ENCODE peak calls at places on chromosome 5, in nine cellular contexts. P is NT2/D1, D is fibroblast of lung, U is A549, L is SJSA1, C is ovary, J is lower lobe of right lung, E is Panc1, B is pancreas. Q is an unnamed sample.

GRCh38 chr5:98769256-98770157 is 4.0 kb upstream of the RGMB start:
- DNase-seq in D (peak; percentile 76), J (peak; percentile 55), P (no peak), U (peak; percentile 42), B (peak; percentile 48), C (peak; percentile 50), L (peak; percentile 89), E (no peak), Q (peak; percentile 13)

GRCh38 chr5:108380531-108381021 is 1.3 kb downstream of the FBXL17 start:
- DNase-seq in E (no peak), B (peak; percentile 40), C (peak; percentile 72), D (peak; percentile 32), U (peak; percentile 51), P (peak; percentile 33), L (no peak), J (peak; percentile 63), Q (peak; percentile 17)

GRCh38 chr5:89034588-89034987 is 151.6 kb upstream of the MEF2C start:
- DNase-seq in E (peak; percentile 53), D (peak; percentile 24), J (no peak), P (no peak), U (no peak), B (no peak), L (peak; percentile 74), C (no peak), Q (no peak)

GRCh38 chr5:152625696-152626095 is 220.6 kb upstream of the NMUR2 start:
- DNase-seq in U (no peak), P (no peak), B (no peak), C (no peak), E (no peak), D (no peak), L (no peak), J (no peak), Q (no peak)

GRCh38 chr5:132464155-132464939 is 26.2 kb downstream of the IRF1 start:
- DNase-seq in D (no peak), E (no peak), P (no peak), J (no peak), U (no peak), B (no peak), C (no peak), L (no peak), Q (no peak)

GRCh38 chr5:129001831-129002626 is 36.7 kb downstream of the SLC27A6 start:
- DNase-seq in E (no peak), B (no peak), U (no peak), L (no peak), D (no peak), C (no peak), P (no peak), J (no peak), Q (no peak)

GRCh38 chr5:169649486-169649885 is 12.4 kb downstream of the DOCK2 start:
- DNase-seq in U (no peak), L (no peak), E (no peak), J (no peak), B (no peak), D (no peak), P (no peak), C (no peak), Q (no peak)

GRCh38 chr5:53667621-53668020 is 107.2 kb downstream of the NDUFS4 start:
- DNase-seq in U (no peak), E (no peak), P (no peak), D (no peak), J (no peak), C (no peak), L (no peak), B (no peak), Q (no peak)

GRCh38 chr5:84239509-84239908 is 145.2 kb downstream of the EDIL3 start:
- DNase-seq in L (no peak), D (peak; percentile 68), C (no peak), B (no peak), U (no peak), E (no peak), J (no peak), P (no peak), Q (no peak)

DNA sequence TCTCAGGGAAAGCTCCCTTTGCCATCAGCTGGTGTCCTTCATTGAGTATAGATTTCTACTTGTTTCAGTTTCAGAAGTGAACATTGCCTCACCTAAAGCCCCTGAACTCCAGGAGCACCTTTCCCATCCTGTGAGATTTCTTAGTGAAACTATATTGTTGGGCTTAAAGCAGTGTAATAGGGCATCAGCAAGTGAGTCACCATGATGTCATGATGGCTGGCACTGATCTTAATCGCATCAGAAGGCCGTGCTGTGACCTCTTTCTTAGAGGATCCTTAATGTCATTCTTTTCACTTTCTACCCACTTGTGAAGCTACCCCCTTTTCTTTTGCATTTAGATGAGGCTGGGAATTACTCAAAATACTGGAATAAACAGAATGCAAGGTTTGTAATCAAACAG is 401.3 kb downstream of the MTRR start:
- DNase-seq in D (no peak), C (no peak), B (no peak), P (no peak), U (no peak), J (no peak), E (no peak), L (no peak), Q (no peak)
- H3K9me3 ChIP-seq in D (no peaks in the 10 kb centered on the region), C (no peaks in the 10 kb centered on the region), B (no peaks in the 10 kb centered on the region), P (no peaks in the 10 kb centered on the region), U (no peaks in the 10 kb centered on the region), J (no peaks in the 10 kb centered on the region), E (no peaks in the 10 kb centered on the region), L (peaks cover 10% of the 10 kb centered on the region), Q (no peaks in the 10 kb centered on the region)

GRCh38 chr5:34682926-34683623 is 26.9 kb downstream of the RAI14 start:
- DNase-seq in B (no peak), D (no peak), E (no peak), L (peak; percentile 54), C (no peak), U (peak; percentile 22), P (no peak), J (no peak), Q (no peak)
- H3K9me3 ChIP-seq in B (no peaks in the 10 kb centered on the region), D (no peaks in the 10 kb centered on the region), E (no peaks in the 10 kb centered on the region), L (no peaks in the 10 kb centered on the region), C (no peaks in the 10 kb centered on the region), U (no peaks in the 10 kb centered on the region), P (no peaks in the 10 kb centered on the region), J (no peaks in the 10 kb centered on the region), Q (no peaks in the 10 kb centered on the region)

GRCh38 chr5:158732345-158732744 is 367.4 kb downstream of the EBF1 start:
- DNase-seq in B (no peak), L (no peak), J (no peak), E (no peak), U (no peak), P (no peak), D (no peak), C (no peak), Q (no peak)
- H3K9me3 ChIP-seq in B (no peaks in the 10 kb centered on the region), L (no peaks in the 10 kb centered on the region), J (no peaks in the 10 kb centered on the region), E (no peaks in the 10 kb centered on the region), U (no peaks in the 10 kb centered on the region), P (no peaks in the 10 kb centered on the region), D (no peaks in the 10 kb centered on the region), C (no peaks in the 10 kb centered on the region), Q (no peaks in the 10 kb centered on the region)

DNA sequence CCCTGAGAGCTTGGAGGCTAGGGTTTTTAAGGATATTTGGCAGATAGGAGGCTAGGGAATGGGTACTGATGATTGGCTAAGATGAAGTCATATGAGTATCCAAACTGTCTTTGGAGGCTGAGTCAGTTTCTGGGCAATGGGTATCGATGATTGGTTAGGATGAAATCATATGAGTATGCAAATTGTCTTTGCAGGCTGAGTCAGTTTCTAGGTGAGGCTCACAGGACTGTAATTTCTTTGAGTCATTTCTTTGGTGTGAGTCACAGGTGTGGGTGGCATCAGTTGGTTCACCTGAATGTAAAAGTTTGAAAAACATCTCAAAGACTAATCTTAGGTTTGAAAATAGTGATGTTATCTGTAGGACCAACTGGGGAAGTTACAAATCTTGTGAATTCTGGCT is 1068.0 kb downstream of the NR2F1-AS1 start:
- DNase-seq in U (no peak), J (no peak), B (no peak), L (no peak), P (no peak), E (no peak), C (no peak), D (no peak), Q (no peak)
- H3K9me3 ChIP-seq in U (peaks cover 24% of the 10 kb centered on the region), J (peaks cover 50% of the 10 kb centered on the region), B (no peaks in the 10 kb centered on the region), L (peaks cover 15% of the 10 kb centered on the region), P (peaks cover 36% of the 10 kb centered on the region), E (peaks cover 16% of the 10 kb centered on the region), C (no peaks in the 10 kb centered on the region), D (no peaks in the 10 kb centered on the region), Q (no peaks in the 10 kb centered on the region)

DNA sequence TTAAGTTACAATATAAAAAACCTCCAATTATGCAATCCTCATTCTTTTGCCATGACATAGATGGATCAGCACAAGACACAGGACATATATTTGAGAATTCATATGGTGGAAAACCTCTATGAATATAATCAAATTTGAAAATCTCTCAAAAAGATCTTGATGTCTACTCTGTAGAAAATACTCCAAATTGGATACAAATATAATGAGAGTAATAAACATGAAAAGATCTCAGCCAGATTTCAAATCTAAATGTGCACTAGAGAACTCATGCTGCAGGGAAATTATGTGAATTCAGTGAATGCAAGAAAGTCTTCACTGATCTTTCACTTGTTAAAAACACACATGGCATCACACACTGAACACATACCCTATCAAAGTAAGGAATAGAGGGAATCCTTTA is 13.8 kb downstream of the PCDHB15 start:
- DNase-seq in C (no peak), U (no peak), D (peak; percentile 2), J (no peak), E (no peak), L (no peak), B (no peak), P (no peak), Q (no peak)
- H3K9me3 ChIP-seq in C (peaks cover 4% of the 10 kb centered on the region), U (peaks cover 88% of the 10 kb centered on the region), D (no peaks in the 10 kb centered on the region), J (peaks cover 100% of the 10 kb centered on the region), E (peaks cover 85% of the 10 kb centered on the region), L (peaks cover 58% of the 10 kb centered on the region), B (peaks cover 13% of the 10 kb centered on the region), P (peaks cover 96% of the 10 kb centered on the region), Q (peaks cover 31% of the 10 kb centered on the region)

GRCh38 chr5:92508271-92508670 is 1072.7 kb downstream of the NR2F1-AS1 start:
- DNase-seq in E (no peak), U (no peak), C (no peak), P (no peak), J (no peak), D (no peak), L (no peak), B (no peak), Q (no peak)
- H3K9me3 ChIP-seq in E (peaks cover 8% of the 10 kb centered on the region), U (peaks cover 13% of the 10 kb centered on the region), C (no peaks in the 10 kb centered on the region), P (peaks cover 38% of the 10 kb centered on the region), J (peaks cover 43% of the 10 kb centered on the region), D (no peaks in the 10 kb centered on the region), L (peaks cover 10% of the 10 kb centered on the region), B (no peaks in the 10 kb centered on the region), Q (no peaks in the 10 kb centered on the region)

DNA sequence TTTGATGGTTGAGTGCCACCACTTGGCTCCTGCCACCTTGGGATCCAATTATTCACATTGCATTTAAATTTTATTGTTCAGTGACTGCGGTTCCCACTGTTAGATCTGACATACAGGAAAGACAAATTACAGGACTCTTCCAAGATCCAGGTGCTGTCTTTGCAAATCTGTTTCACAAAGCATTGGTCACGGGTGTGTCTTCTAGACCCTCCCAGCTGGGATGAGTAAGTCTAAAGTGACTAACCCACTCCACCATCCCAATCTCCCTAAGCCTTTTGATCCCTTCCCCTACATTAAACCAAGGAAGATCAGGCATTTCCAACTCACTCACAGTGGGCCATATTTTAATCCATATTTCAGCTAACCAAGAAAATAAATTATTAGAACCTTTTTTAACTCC is 1016.3 kb upstream of the CTNND2 start:
- DNase-seq in E (no peak), U (no peak), P (no peak), J (no peak), B (no peak), D (no peak), L (no peak), C (no peak), Q (no peak)
- H3K9me3 ChIP-seq in E (no peaks in the 10 kb centered on the region), U (no peaks in the 10 kb centered on the region), P (no peaks in the 10 kb centered on the region), J (no peaks in the 10 kb centered on the region), B (no peaks in the 10 kb centered on the region), D (no peaks in the 10 kb centered on the region), L (no peaks in the 10 kb centered on the region), C (no peaks in the 10 kb centered on the region), Q (no peaks in the 10 kb centered on the region)

Q was measured in T-helper 17 cell.